ENCODE peak calls at places on chromosomes 16 and 17, in seven cellular contexts. O, D, R, B, K, C and X are unnamed samples.

GRCh38 chr17:70313031-70313430 is 143.7 kb downstream of the KCNJ2 start:
- DNase-seq in O (no peak), D (no peak), R (no peak), B (no peak), K (peak; percentile 23), C (no peak), X (no peak)

GRCh38 chr16:1422076-1422475 is 1.5 kb upstream of the UQCC4 start:
- DNase-seq in O (no peak), D (peak; percentile 67), R (no peak), B (no peak), K (no peak), C (no peak), X (no peak)

GRCh38 chr16:1786242-1787055 is 3.7 kb downstream of the NUBP2 start:
- DNase-seq in O (no peak), D (peak; percentile 72), R (no peak), B (no peak), K (no peak), C (no peak), X (peak; percentile 13)

GRCh38 chr16:88988980-88989791 is 12.2 kb upstream of the CBFA2T3 start:
- DNase-seq in O (no peak), D (no peak), R (no peak), B (no peak), K (no peak), C (no peak), X (no peak)

GRCh38 chr16:29745853-29746345 is at the start of gene C16orf54:
- DNase-seq in O (peak; percentile 76), D (peak; percentile 86), R (peak; percentile 95), B (peak; percentile 58), K (no peak), C (peak; percentile 80), X (peak; percentile 70)

GRCh38 chr16:165539-166374 is at the start of gene HBM:
- DNase-seq in O (no peak), D (no peak), R (no peak), B (no peak), K (no peak), C (no peak), X (no peak)

GRCh38 chr17:63700528-63701441 is 860 bp upstream of the LIMD2 start:
- DNase-seq in O (peak; percentile 83), D (peak; percentile 93), R (no peak), B (peak; percentile 70), K (peak; percentile 44), C (peak; percentile 71), X (peak; percentile 69)

GRCh38 chr17:67999291-67999911 is 3.1 kb upstream of the C17orf58 start:
- DNase-seq in O (no peak), D (no peak), R (no peak), B (no peak), K (no peak), C (no peak), X (no peak)

GRCh38 chr17:38559025-38559879 is 46.5 kb downstream of the SRCIN1 start:
- DNase-seq in O (peak; percentile 92), D (peak; percentile 93), R (peak; percentile 94), B (peak; percentile 71), K (peak; percentile 33), C (peak; percentile 87), X (peak; percentile 76)

GRCh38 chr16:27239026-27239425 is 29.5 kb downstream of the NSMCE1 start:
- DNase-seq in O (peak; percentile 52), D (no peak), R (no peak), B (no peak), K (no peak), C (no peak), X (no peak)

GRCh38 chr17:75238684-75239191 is 22.7 kb downstream of the GGA3 start:
- DNase-seq in O (no peak), D (peak; percentile 80), R (peak; percentile 77), B (peak; percentile 51), K (peak; percentile 72), C (peak; percentile 81), X (no peak)

GRCh38 chr17:58081641-58082340 is 1.4 kb upstream of the DYNLL2 start:
- DNase-seq in O (no peak), D (no peak), R (no peak), B (no peak), K (no peak), C (no peak), X (no peak)

GRCh38 chr17:1315891-1316403 is 36.5 kb downstream of the TRARG1 start:
- DNase-seq in O (no peak), D (peak; percentile 88), R (no peak), B (peak; percentile 23), K (no peak), C (peak; percentile 67), X (peak; percentile 57)

GRCh38 chr17:17836818-17837379 is at the start of gene SREBF1:
- DNase-seq in O (peak; percentile 86), D (peak; percentile 87), R (peak; percentile 39), B (no peak), K (peak; percentile 50), C (peak; percentile 76), X (peak; percentile 69)

GRCh38 chr17:81868674-81869220 is 2.4 kb downstream of the ARHGDIA start:
- DNase-seq in O (peak; percentile 84), D (peak; percentile 90), R (no peak), B (peak; percentile 24), K (peak; percentile 87), C (peak; percentile 78), X (no peak)

GRCh38 chr17:7903154-7904103 is 12.7 kb downstream of the RNF227 start:
- DNase-seq in O (peak; percentile 34), D (peak; percentile 53), R (no peak), B (no peak), K (no peak), C (no peak), X (no peak)

GRCh38 chr16:12236491-12237030 is 260.0 kb downstream of the SNX29 start:
- DNase-seq in O (no peak), D (no peak), R (no peak), B (no peak), K (no peak), C (no peak), X (no peak)

GRCh38 chr17:56159764-56160394 is 6.6 kb downstream of the ANKFN1 start:
- DNase-seq in O (no peak), D (no peak), R (no peak), B (no peak), K (no peak), C (no peak), X (no peak)

GRCh38 chr17:16001498-16001897 is 1.9 kb downstream of the TTC19 start:
- DNase-seq in O (no peak), D (no peak), R (no peak), B (no peak), K (no peak), C (no peak), X (no peak)

GRCh38 chr16:10539256-10539655 is 41.1 kb downstream of the EMP2 start:
- DNase-seq in O (no peak), D (peak; percentile 2), R (no peak), B (no peak), K (no peak), C (no peak), X (no peak)

GRCh38 chr17:59828478-59828760 is 64.3 kb downstream of the TUBD1 start:
- DNase-seq in O (no peak), D (no peak), R (no peak), B (no peak), K (no peak), C (no peak), X (no peak)
- H3K4me1 ChIP-seq in O (no peaks in the 10 kb centered on the region), D (peaks cover 5% of the 10 kb centered on the region), R (peaks cover 64% of the 10 kb centered on the region), B (peaks cover 38% of the 10 kb centered on the region), K (peaks cover 42% of the 10 kb centered on the region), C (peaks cover 52% of the 10 kb centered on the region), X (peaks cover 39% of the 10 kb centered on the region)

DNA sequence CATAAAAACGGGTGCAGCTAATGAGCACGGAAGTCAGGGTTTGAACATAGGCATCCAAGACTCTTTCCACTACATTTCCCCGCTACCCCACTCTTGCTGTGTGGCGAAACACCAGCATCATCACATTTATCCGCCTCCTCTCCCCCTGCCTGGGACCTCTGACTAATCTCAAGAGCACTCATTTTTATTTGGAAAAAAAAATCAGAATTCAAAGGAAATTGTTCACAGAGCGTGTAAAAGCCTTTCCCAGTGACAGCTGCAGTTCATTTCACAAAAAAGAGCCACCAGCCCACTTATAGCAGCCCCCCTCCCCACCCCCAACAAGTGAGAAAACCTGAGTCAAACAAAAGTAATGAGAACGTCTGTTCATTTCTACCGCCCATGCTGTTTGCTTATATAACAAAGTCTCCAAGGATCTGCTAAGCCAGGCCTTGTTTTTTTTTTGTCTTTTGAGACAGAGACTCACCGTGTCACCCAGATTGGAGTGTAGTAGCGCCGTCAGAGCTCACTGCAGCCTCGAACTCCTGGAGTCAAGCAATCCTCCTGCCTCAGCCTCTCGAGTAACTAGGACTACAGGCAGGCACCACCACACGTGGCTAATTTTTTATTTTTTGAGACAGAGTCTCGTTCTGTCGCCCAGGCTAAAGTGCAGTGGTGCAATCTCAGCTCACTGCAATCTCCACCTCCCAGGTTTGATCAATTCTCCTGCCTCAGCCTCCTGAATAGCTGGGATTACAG is 48.3 kb upstream of the HAPSTR1 start:
- DNase-seq in O (no peak), D (no peak), R (no peak), B (no peak), K (peak; percentile 66), C (no peak), X (no peak)
- H3K27ac ChIP-seq in O (no peak overlapping the region), D (no peak overlapping the region), R (no peak overlapping the region), B (no peak overlapping the region), K (peak overlapping the region; percentile 10), C (no peak overlapping the region), X (no peak overlapping the region)

GRCh38 chr16:52546291-52546941 is 527 bp downstream of the TOX3 start:
- DNase-seq in O (no peak), D (peak; percentile 71), R (no peak), B (no peak), K (no peak), C (no peak), X (no peak)
- H3K27me3 ChIP-seq in O (peaks cover 27% of the 10 kb centered on the region), D (no peaks in the 10 kb centered on the region), R (no peaks in the 10 kb centered on the region), B (no peaks in the 10 kb centered on the region), K (peaks cover 5% of the 10 kb centered on the region), C (peaks cover 3% of the 10 kb centered on the region), X (peaks cover 96% of the 10 kb centered on the region)

GRCh38 chr17:78122221-78122990 is 6.1 kb downstream of the TMC6 start:
- DNase-seq in O (no peak), D (no peak), R (no peak), B (no peak), K (no peak), C (no peak), X (no peak)
- H3K4me1 ChIP-seq in O (no peaks in the 10 kb centered on the region), D (no peaks in the 10 kb centered on the region), R (peaks cover 42% of the 10 kb centered on the region), B (peaks cover 42% of the 10 kb centered on the region), K (no peaks in the 10 kb centered on the region), C (no peaks in the 10 kb centered on the region), X (peaks cover 52% of the 10 kb centered on the region)

GRCh38 chr16:81515721-81516120 is 71.1 kb downstream of the CMIP start:
- DNase-seq in O (no peak), D (no peak), R (no peak), B (no peak), K (no peak), C (peak; percentile 24), X (no peak)
- H3K27ac ChIP-seq in O (no peak overlapping the region), D (no peak overlapping the region), R (no peak overlapping the region), B (no peak overlapping the region), K (no peak overlapping the region), C (no peak overlapping the region), X (no peak overlapping the region)

GRCh38 chr16:80280557-80280956 is 260.2 kb upstream of the DYNLRB2 start:
- DNase-seq in O (no peak), D (no peak), R (no peak), B (no peak), K (no peak), C (no peak), X (no peak)
- H3K27me3 ChIP-seq in O (no peaks in the 10 kb centered on the region), D (no peaks in the 10 kb centered on the region), R (no peaks in the 10 kb centered on the region), B (no peaks in the 10 kb centered on the region), K (no peaks in the 10 kb centered on the region), C (no peaks in the 10 kb centered on the region), X (no peaks in the 10 kb centered on the region)